ENCODE peak calls at places on chromosomes 3 and 15, in six cellular contexts. One of them, this sample, is unnamed. For H3K36me3 and H3K27me3, the result is how much of the 10 kb centered on the place peaks cover.

GRCh38 chr3:187281191-187281714 is 10.3 kb downstream of the MASP1 start:
- DNase-seq in WERI-Rb-1: no peak
- DNase-seq in bronchial epithelial cell: no peak
- DNase-seq in iPS DF 6.9: no peak
- DNase-seq in ovary: no peak
- DNase-seq in left lung: no peak
- DNase-seq in this sample: no peak

GRCh38 chr3:43206632-43207031 is 79.7 kb upstream of the SNRK start:
- DNase-seq in WERI-Rb-1: no peak
- DNase-seq in bronchial epithelial cell: no peak
- DNase-seq in iPS DF 6.9: no peak
- DNase-seq in ovary: no peak
- DNase-seq in left lung: no peak
- DNase-seq in this sample: no peak

GRCh38 chr15:59432389-59432788 is 5.6 kb upstream of the FAM81A start:
- DNase-seq in WERI-Rb-1: no peak
- DNase-seq in bronchial epithelial cell: no peak
- DNase-seq in iPS DF 6.9: no peak
- DNase-seq in ovary: no peak
- DNase-seq in left lung: no peak
- DNase-seq in this sample: no peak

GRCh38 chr3:65479967-65480366 is 558.8 kb downstream of the MAGI1 start:
- DNase-seq in WERI-Rb-1: no peak
- DNase-seq in bronchial epithelial cell: peak
- DNase-seq in iPS DF 6.9: no peak
- DNase-seq in ovary: no peak
- DNase-seq in left lung: no peak
- DNase-seq in this sample: no peak

GRCh38 chr3:165185707-165186327 is 10.4 kb downstream of the SLITRK3 start:
- DNase-seq in WERI-Rb-1: peak
- DNase-seq in bronchial epithelial cell: peak
- DNase-seq in iPS DF 6.9: no peak
- DNase-seq in ovary: peak
- DNase-seq in left lung: no peak
- DNase-seq in this sample: peak

GRCh38 chr15:89332446-89332845 is 2.2 kb downstream of the POLG start:
- DNase-seq in WERI-Rb-1: peak
- DNase-seq in bronchial epithelial cell: no peak
- DNase-seq in iPS DF 6.9: no peak
- DNase-seq in ovary: no peak
- DNase-seq in left lung: no peak
- DNase-seq in this sample: no peak

GRCh38 chr3:62051506-62051905 is 321.8 kb downstream of the FEZF2 start:
- DNase-seq in WERI-Rb-1: peak
- DNase-seq in bronchial epithelial cell: peak
- DNase-seq in iPS DF 6.9: no peak
- DNase-seq in ovary: no peak
- DNase-seq in left lung: peak
- DNase-seq in this sample: peak

GRCh38 chr3:128076783-128077624 is 24.8 kb downstream of the SEC61A1 start:
- DNase-seq in WERI-Rb-1: no peak
- DNase-seq in bronchial epithelial cell: no peak
- DNase-seq in iPS DF 6.9: no peak
- DNase-seq in ovary: no peak
- DNase-seq in left lung: peak
- DNase-seq in this sample: no peak

GRCh38 chr3:108127301-108127988 is 36.6 kb upstream of the CD47 start:
- DNase-seq in WERI-Rb-1: no peak
- DNase-seq in bronchial epithelial cell: peak
- DNase-seq in iPS DF 6.9: no peak
- DNase-seq in ovary: no peak
- DNase-seq in left lung: no peak
- DNase-seq in this sample: no peak

GRCh38 chr3:129118745-129119144 is 2.9 kb downstream of the RAB43 start:
- DNase-seq in WERI-Rb-1: no peak
- DNase-seq in bronchial epithelial cell: no peak
- DNase-seq in iPS DF 6.9: no peak
- DNase-seq in ovary: no peak
- DNase-seq in left lung: no peak
- DNase-seq in this sample: no peak

GRCh38 chr3:94234177-94234788 is 171.4 kb downstream of the NSUN3 start:
- DNase-seq in WERI-Rb-1: peak
- DNase-seq in bronchial epithelial cell: peak
- DNase-seq in iPS DF 6.9: no peak
- DNase-seq in ovary: no peak
- DNase-seq in left lung: no peak
- DNase-seq in this sample: peak

GRCh38 chr3:172666873-172667694 is 43.8 kb downstream of the NCEH1 start:
- DNase-seq in WERI-Rb-1: peak
- DNase-seq in bronchial epithelial cell: peak
- DNase-seq in iPS DF 6.9: peak
- DNase-seq in ovary: peak
- DNase-seq in left lung: no peak
- DNase-seq in this sample: peak

GRCh38 chr15:101613130-101614000 is 38.8 kb downstream of the TM2D3 start:
- DNase-seq in WERI-Rb-1: peak
- DNase-seq in bronchial epithelial cell: peak
- DNase-seq in iPS DF 6.9: no peak
- DNase-seq in ovary: peak
- DNase-seq in left lung: peak
- DNase-seq in this sample: no peak

GRCh38 chr3:50221051-50221412 is 15.0 kb upstream of the GNAI2 start:
- DNase-seq in WERI-Rb-1: no peak
- DNase-seq in bronchial epithelial cell: no peak
- DNase-seq in iPS DF 6.9: no peak
- DNase-seq in ovary: no peak
- DNase-seq in left lung: no peak
- DNase-seq in this sample: no peak

GRCh38 chr15:95290376-95290973 is 1040.0 kb upstream of the NR2F2 start:
- DNase-seq in WERI-Rb-1: no peak
- DNase-seq in bronchial epithelial cell: no peak
- DNase-seq in iPS DF 6.9: no peak
- DNase-seq in ovary: no peak
- DNase-seq in left lung: no peak
- DNase-seq in this sample: no peak

GRCh38 chr3:161498259-161498921 is 1.8 kb downstream of the OTOL1 start:
- DNase-seq in WERI-Rb-1: no peak
- DNase-seq in bronchial epithelial cell: no peak
- DNase-seq in iPS DF 6.9: no peak
- DNase-seq in ovary: no peak
- DNase-seq in left lung: no peak
- DNase-seq in this sample: no peak

GRCh38 chr3:36714343-36714742 is 50.0 kb downstream of the DCLK3 start:
- DNase-seq in WERI-Rb-1: no peak
- DNase-seq in bronchial epithelial cell: no peak
- DNase-seq in iPS DF 6.9: no peak
- DNase-seq in ovary: no peak
- DNase-seq in left lung: no peak
- DNase-seq in this sample: peak

GRCh38 chr3:52428151-52429005 is 16.5 kb downstream of the SEMA3G start:
- DNase-seq in WERI-Rb-1: peak
- DNase-seq in bronchial epithelial cell: peak
- DNase-seq in iPS DF 6.9: no peak
- DNase-seq in ovary: peak
- DNase-seq in left lung: no peak
- DNase-seq in this sample: peak

GRCh38 chr3:110457508-110457907 is 614.1 kb upstream of the NECTIN3 start:
- DNase-seq in WERI-Rb-1: no peak
- DNase-seq in bronchial epithelial cell: no peak
- DNase-seq in iPS DF 6.9: no peak
- DNase-seq in ovary: no peak
- DNase-seq in left lung: no peak
- DNase-seq in this sample: no peak

GRCh38 chr3:55541456-55541855 is 54.4 kb upstream of the WNT5A start:
- DNase-seq in WERI-Rb-1: no peak
- DNase-seq in bronchial epithelial cell: no peak
- DNase-seq in iPS DF 6.9: no peak
- DNase-seq in ovary: no peak
- DNase-seq in left lung: no peak
- DNase-seq in this sample: no peak

DNA sequence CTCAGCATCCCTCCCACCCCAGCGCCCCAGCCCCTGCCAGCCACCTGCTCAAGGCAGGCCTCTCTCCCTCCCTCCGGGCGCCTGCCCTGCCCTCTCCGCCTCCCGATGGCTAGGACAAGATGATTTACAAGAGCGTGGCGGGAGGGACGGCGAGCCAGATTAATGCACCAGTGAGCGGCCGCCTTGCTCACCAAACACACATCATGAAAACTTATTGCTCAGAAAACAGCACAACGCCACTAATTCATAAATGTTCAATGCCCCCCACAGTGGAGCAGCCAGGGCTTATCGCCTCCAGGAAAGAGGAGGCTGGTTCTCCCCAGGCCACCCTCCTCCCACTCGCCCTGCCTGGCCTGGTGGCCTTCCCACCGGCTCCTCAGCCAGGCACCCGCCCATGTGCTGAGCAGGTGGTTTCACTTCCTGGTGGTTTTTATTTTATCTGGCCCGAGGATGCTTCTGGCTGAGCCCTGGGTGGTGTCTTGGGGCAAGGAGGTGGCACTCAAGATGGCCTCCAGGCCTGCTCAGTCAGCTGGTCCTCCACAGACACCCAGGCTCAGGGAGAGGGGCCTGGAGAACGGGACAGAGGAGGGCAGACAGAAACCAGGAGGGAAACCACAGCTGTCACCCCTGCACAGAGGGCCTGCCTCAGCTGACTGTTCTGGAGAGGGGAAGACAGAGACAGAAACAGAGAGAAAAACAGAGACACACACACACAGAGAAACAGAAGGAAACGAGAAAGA is 284.9 kb downstream of the UACA start:
- DNase-seq in WERI-Rb-1: no peak
- DNase-seq in bronchial epithelial cell: no peak
- DNase-seq in iPS DF 6.9: no peak
- DNase-seq in ovary: no peak
- DNase-seq in left lung: no peak
- DNase-seq in this sample: no peak
- H3K4me3 ChIP-seq in WERI-Rb-1: no peak
- H3K4me3 ChIP-seq in bronchial epithelial cell: no peak
- H3K4me3 ChIP-seq in iPS DF 6.9: no peak
- H3K4me3 ChIP-seq in ovary: no peak
- H3K4me3 ChIP-seq in left lung: no peak
- H3K4me3 ChIP-seq in this sample: no peak

DNA sequence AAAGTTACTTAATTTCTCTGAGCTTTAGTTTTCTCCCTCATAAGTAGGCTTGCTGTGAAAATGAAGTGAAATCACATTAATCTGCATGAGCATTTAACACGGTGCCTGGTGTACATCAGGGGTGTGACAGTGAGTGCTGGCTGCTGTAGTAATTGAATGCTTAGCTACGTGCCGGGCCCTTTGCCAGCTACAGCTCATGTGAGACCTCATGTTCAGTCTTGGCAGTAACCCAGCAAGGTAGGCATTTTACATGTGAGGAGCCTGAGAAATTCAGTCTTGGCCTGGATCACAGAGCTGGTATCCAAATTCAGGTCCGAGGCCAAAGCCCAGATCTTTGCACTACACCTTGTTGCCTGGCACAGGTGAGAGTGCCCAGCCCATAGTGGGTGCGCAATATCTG is 9.1 kb downstream of the GHRL start:
- DNase-seq in WERI-Rb-1: no peak
- DNase-seq in bronchial epithelial cell: peak
- DNase-seq in iPS DF 6.9: no peak
- DNase-seq in ovary: no peak
- DNase-seq in left lung: peak
- DNase-seq in this sample: no peak
- H3K36me3 ChIP-seq in WERI-Rb-1: under half
- H3K36me3 ChIP-seq in bronchial epithelial cell: under half
- H3K36me3 ChIP-seq in iPS DF 6.9: under half
- H3K36me3 ChIP-seq in ovary: under half
- H3K36me3 ChIP-seq in left lung: under half
- H3K36me3 ChIP-seq in this sample: under half

GRCh38 chr3:122992628-122993570 is 34.7 kb downstream of the SEMA5B start:
- DNase-seq in WERI-Rb-1: peak
- DNase-seq in bronchial epithelial cell: no peak
- DNase-seq in iPS DF 6.9: no peak
- DNase-seq in ovary: peak
- DNase-seq in left lung: no peak
- DNase-seq in this sample: no peak
- H3K27me3 ChIP-seq in WERI-Rb-1: under half
- H3K27me3 ChIP-seq in bronchial epithelial cell: under half
- H3K27me3 ChIP-seq in iPS DF 6.9: under half
- H3K27me3 ChIP-seq in ovary: under half
- H3K27me3 ChIP-seq in left lung: under half
- H3K27me3 ChIP-seq in this sample: under half

GRCh38 chr3:133426721-133427120 is 26.9 kb downstream of the BFSP2 start:
- DNase-seq in WERI-Rb-1: no peak
- DNase-seq in bronchial epithelial cell: peak
- DNase-seq in iPS DF 6.9: no peak
- DNase-seq in ovary: no peak
- DNase-seq in left lung: no peak
- DNase-seq in this sample: no peak
- H3K4me3 ChIP-seq in WERI-Rb-1: no peak
- H3K4me3 ChIP-seq in bronchial epithelial cell: no peak
- H3K4me3 ChIP-seq in iPS DF 6.9: no peak
- H3K4me3 ChIP-seq in ovary: no peak
- H3K4me3 ChIP-seq in left lung: no peak
- H3K4me3 ChIP-seq in this sample: no peak

DNA sequence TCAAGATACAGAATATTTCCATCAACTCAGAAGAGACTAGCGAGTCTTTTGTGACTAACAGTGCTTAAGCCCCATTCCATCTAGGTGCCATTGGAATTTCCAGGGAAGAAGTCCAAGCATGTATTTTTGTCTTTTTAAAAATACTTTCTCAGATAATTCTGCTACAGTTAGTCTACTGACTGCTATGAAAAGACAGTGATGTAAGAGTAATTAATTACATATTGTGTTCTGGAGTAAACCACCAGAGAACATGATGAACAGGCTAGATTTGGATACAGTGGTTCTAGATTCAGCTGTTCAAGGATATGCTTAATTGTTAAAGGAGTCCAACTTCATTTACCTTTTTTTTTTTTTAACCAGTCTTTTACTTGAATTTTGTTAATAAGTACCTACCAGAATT is 34.8 kb upstream of the PAK6 start:
- DNase-seq in WERI-Rb-1: no peak
- DNase-seq in bronchial epithelial cell: no peak
- DNase-seq in iPS DF 6.9: no peak
- DNase-seq in ovary: no peak
- DNase-seq in left lung: no peak
- DNase-seq in this sample: no peak
- H3K36me3 ChIP-seq in WERI-Rb-1: half or more
- H3K36me3 ChIP-seq in bronchial epithelial cell: under half
- H3K36me3 ChIP-seq in iPS DF 6.9: under half
- H3K36me3 ChIP-seq in ovary: under half
- H3K36me3 ChIP-seq in left lung: under half
- H3K36me3 ChIP-seq in this sample: under half

DNA sequence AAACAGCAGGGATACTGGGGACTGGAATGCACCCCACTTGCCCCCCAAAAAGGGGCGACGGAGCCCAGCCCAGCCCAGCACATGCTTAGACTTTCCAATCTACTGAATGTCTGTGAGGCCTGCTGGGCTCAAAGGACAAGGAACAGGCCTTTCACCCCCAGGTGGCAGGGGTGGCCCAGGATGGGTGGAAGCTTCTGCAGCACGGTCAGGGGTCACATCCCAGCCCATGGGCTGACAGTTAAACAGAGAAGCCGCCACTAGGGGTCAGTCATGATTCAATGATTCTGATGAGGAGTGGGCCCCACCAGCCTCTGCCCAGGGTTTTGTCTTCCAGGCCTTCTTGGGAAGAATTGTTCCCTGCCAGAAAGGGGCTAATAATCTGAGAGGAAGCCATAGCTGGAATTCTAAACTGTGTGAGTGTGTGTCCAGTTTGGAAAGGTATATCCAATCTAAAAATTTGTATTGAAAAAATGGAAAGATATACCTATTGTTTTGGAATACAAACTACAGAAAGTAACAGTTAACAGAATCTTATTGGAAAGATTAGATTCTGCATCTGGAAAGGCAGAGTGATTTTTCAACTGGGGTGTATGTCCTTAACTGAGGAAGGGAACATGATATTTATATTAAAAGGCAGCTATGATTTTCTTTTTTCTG is 2.2 kb downstream of the CHRNB4 start:
- DNase-seq in WERI-Rb-1: peak
- DNase-seq in bronchial epithelial cell: peak
- DNase-seq in iPS DF 6.9: peak
- DNase-seq in ovary: peak
- DNase-seq in left lung: no peak
- DNase-seq in this sample: peak
- H3K27me3 ChIP-seq in WERI-Rb-1: under half
- H3K27me3 ChIP-seq in bronchial epithelial cell: under half
- H3K27me3 ChIP-seq in iPS DF 6.9: under half
- H3K27me3 ChIP-seq in ovary: under half
- H3K27me3 ChIP-seq in left lung: under half
- H3K27me3 ChIP-seq in this sample: under half

This sample was measured in Caco-2.